ENCODE peak calls at places on chromosomes 1 and 21, in four cellular contexts. N is progenitor cell of endocrine pancreas; E is fibroblast of lung; U is stimulated activated CD4-positive, alpha-beta T cell treated with anti-CD3 and anti-CD28 coated beads, TNF-alpha, amount 100 ng/mL, for 4 hours. H is an unnamed sample.

GRCh38 chr1:63319069-63320023 is 3.0 kb upstream of the FOXD3 start:
- DNase-seq in U (no peak), N (peak), E (peak), H (no peak)

GRCh38 chr21:38148046-38148445 is 108.7 kb upstream of the KCNJ15 start:
- DNase-seq in N (no peak), E (no peak), U (no peak), H (no peak)

GRCh38 chr1:210800756-210801155 is 333.2 kb downstream of the KCNH1 start:
- DNase-seq in U (no peak), E (no peak), N (no peak), H (no peak)

GRCh38 chr1:117416004-117416403 is 48.8 kb downstream of the MAN1A2 start:
- DNase-seq in N (no peak), U (no peak), E (no peak), H (no peak)

GRCh38 chr1:200896571-200897187 is 2.0 kb downstream of the INAVA start:
- DNase-seq in U (no peak), N (peak), E (no peak), H (no peak)

GRCh38 chr1:226111109-226111864 is 48.8 kb downstream of the H3-3A start:
- DNase-seq in N (no peak), E (no peak), U (no peak), H (no peak)

GRCh38 chr1:22556391-22557104 is 6.7 kb upstream of the EPHA8 start:
- DNase-seq in E (no peak), U (no peak), N (no peak), H (no peak)

GRCh38 chr1:3690282-3691065 is 38.2 kb downstream of the TP73 start:
- DNase-seq in E (no peak), N (no peak), U (no peak), H (no peak)

GRCh38 chr1:10211805-10212405 is 1.5 kb downstream of the KIF1B start:
- DNase-seq in U (no peak), E (no peak), N (no peak), H (peak)

GRCh38 chr1:218369688-218370511 is 24.8 kb downstream of the TGFB2 start:
- DNase-seq in N (no peak), U (no peak), E (peak), H (peak)

GRCh38 chr1:8822383-8823294 is 5.2 kb upstream of the RERE start:
- DNase-seq in E (peak), U (no peak), N (no peak), H (peak)

GRCh38 chr1:87048237-87048636 is 133.8 kb downstream of the HS2ST1 start:
- DNase-seq in E (no peak), U (no peak), N (no peak), H (no peak)